ENCODE peak calls at places on chromosomes 3 and 15, in five cellular contexts. M, C, N, T and V are unnamed samples.

GRCh38 chr3:134309987-134310700 is 59.5 kb upstream of the RYK start:
- DNase-seq in C (no peak), M (no peak), T (no peak), N (no peak), V (no peak)

GRCh38 chr3:126105691-126106187 is 21.8 kb upstream of the SLC41A3 start:
- DNase-seq in N (no peak), C (peak; percentile 23), M (no peak), T (no peak), V (no peak)

GRCh38 chr15:101579766-101580165 is 72.4 kb downstream of the TM2D3 start:
- DNase-seq in M (no peak), C (peak; percentile 29), T (no peak), N (no peak), V (no peak)

GRCh38 chr15:58551764-58552504 is 120.1 kb downstream of the LIPC start:
- DNase-seq in M (no peak), N (no peak), C (no peak), T (no peak), V (no peak)

GRCh38 chr15:99058421-99058870 is 46.4 kb upstream of the SYNM start:
- DNase-seq in N (peak; percentile 18), T (no peak), M (no peak), C (peak; percentile 45), V (no peak)

GRCh38 chr15:59170295-59170881 is 36.3 kb upstream of the LDHAL6B start:
- DNase-seq in T (no peak), M (no peak), N (no peak), C (no peak), V (no peak)

GRCh38 chr3:127395663-127396320 is 107.9 kb upstream of the PRR20G start:
- DNase-seq in N (no peak), C (no peak), T (no peak), M (no peak), V (no peak)

GRCh38 chr3:143288944-143289343 is 169.4 kb downstream of the CHST2 start:
- DNase-seq in N (no peak), M (no peak), C (no peak), T (no peak), V (no peak)

GRCh38 chr3:11155341-11156025 is 1.2 kb downstream of the HRH1 start:
- DNase-seq in N (peak; percentile 43), C (no peak), T (no peak), M (no peak), V (no peak)

GRCh38 chr3:106004137-106004600 is 135.4 kb upstream of the CBLB start:
- DNase-seq in N (peak; percentile 15), C (no peak), T (no peak), M (no peak), V (no peak)

GRCh38 chr15:74395319-74396145 is 28.1 kb upstream of the CYP11A1 start:
- DNase-seq in T (no peak), M (no peak), N (no peak), C (no peak), V (no peak)

GRCh38 chr3:195698325-195699147 is 22.2 kb upstream of the MUC20 start:
- DNase-seq in C (no peak), T (no peak), M (no peak), N (no peak), V (no peak)

GRCh38 chr15:45667002-45667401 is 32.2 kb downstream of the SQOR start:
- DNase-seq in N (no peak), C (no peak), T (no peak), M (no peak), V (no peak)

GRCh38 chr15:94586099-94586498 is 354.7 kb downstream of the MCTP2 start:
- DNase-seq in C (no peak), T (no peak), N (no peak), M (no peak), V (no peak)

GRCh38 chr15:74977599-74977998 is 17.8 kb upstream of the SCAMP5 start:
- DNase-seq in N (no peak), C (no peak), T (no peak), M (no peak), V (no peak)

GRCh38 chr3:136624894-136625815 is 127.0 kb downstream of the STAG1 start:
- DNase-seq in T (no peak), C (no peak), N (no peak), M (no peak), V (no peak)

GRCh38 chr3:28347374-28348285 is 891 bp upstream of the ZCWPW2 start:
- DNase-seq in N (peak; percentile 9), C (no peak), M (no peak), T (no peak), V (no peak)

GRCh38 chr15:55289011-55289572 is 521 bp downstream of the RAB27A start:
- DNase-seq in C (peak; percentile 34), N (no peak), T (peak; percentile 5), M (no peak), V (peak; percentile 15)

GRCh38 chr15:31352911-31353811 is 26.5 kb downstream of the KLF13 start:
- DNase-seq in M (peak; percentile 65), C (peak; percentile 92), N (peak; percentile 50), T (peak; percentile 33), V (peak; percentile 49)

GRCh38 chr3:87228316-87228715 is 1.2 kb downstream of the CHMP2B start:
- DNase-seq in T (no peak), N (no peak), M (no peak), C (no peak), V (no peak)

GRCh38 chr3:72088486-72089025 is 303.6 kb upstream of the PROK2 start:
- DNase-seq in M (no peak), N (no peak), T (no peak), C (no peak), V (no peak)

GRCh38 chr3:191563722-191564121 is 102.8 kb downstream of the PYDC2 start:
- DNase-seq in N (no peak), C (no peak), T (no peak), M (no peak), V (no peak)

GRCh38 chr3:112629425-112629824 is 11.5 kb downstream of the CCDC80 start:
- DNase-seq in C (no peak), N (no peak), M (peak; percentile 47), T (no peak), V (no peak)

GRCh38 chr3:160343132-160343531 is 55.9 kb downstream of the IFT80 start:
- DNase-seq in N (peak; percentile 10), T (no peak), M (no peak), C (peak; percentile 23), V (no peak)

GRCh38 chr15:57251308-57251707 is 125.0 kb upstream of the CGNL1 start:
- DNase-seq in T (no peak), N (no peak), C (no peak), M (no peak), V (no peak)

GRCh38 chr3:23484386-23484785 is 281.3 kb downstream of the UBE2E2 start:
- DNase-seq in C (no peak), T (no peak), M (no peak), N (no peak), V (no peak)

GRCh38 chr15:100116416-100117190 is 225.2 kb downstream of the ADAMTS17 start:
- DNase-seq in C (no peak), T (no peak), N (no peak), M (no peak), V (no peak)

GRCh38 chr3:19272296-19272695 is 124.0 kb downstream of the KCNH8 start:
- DNase-seq in T (no peak), M (no peak), N (no peak), C (no peak), V (no peak)

GRCh38 chr3:4981160-4981687 is 2.0 kb downstream of the BHLHE40 start:
- DNase-seq in M (no peak), T (no peak), N (no peak), C (no peak), V (no peak)

GRCh38 chr3:71994203-71994602 is 209.3 kb upstream of the PROK2 start:
- DNase-seq in C (no peak), M (no peak), T (no peak), N (no peak), V (no peak)

GRCh38 chr3:23859012-23859743 is 53.4 kb downstream of the UBE2E1 start:
- DNase-seq in T (no peak), C (no peak), M (no peak), N (no peak), V (no peak)

GRCh38 chr3:153000325-153000724 is 161.7 kb upstream of the RAP2B start:
- DNase-seq in T (no peak), M (no peak), C (no peak), N (no peak), V (no peak)

GRCh38 chr3:11954312-11954934 is 49.8 kb upstream of the SYN2 start:
- DNase-seq in C (no peak), T (no peak), N (no peak), M (no peak), V (no peak)